ENCODE peak calls at places on chromosomes 1 and 21, in nine cellular contexts. B is fibroblast of lung, Z is OCI-LY7, F is aorta, S is body of pancreas, V is transverse colon, C is heart right ventricle, N is A549, E is right cardiac atrium. W is an unnamed sample. For H3K4me1, the result is how much of the 10 kb centered on the place peaks cover.

GRCh38 chr1:63773815-63774616 is at the start of gene ROR1:
- DNase-seq in Z (peak), E (peak), S (peak), V (peak), N (peak), C (peak), F (peak), B (peak), W (peak)

GRCh38 chr21:15749045-15749867 is 19.5 kb downstream of the USP25 start:
- DNase-seq in N (no peak), Z (no peak), V (no peak), E (no peak), B (peak), F (no peak), C (no peak), S (no peak), W (no peak)

GRCh38 chr1:216822480-216822879 is 99.3 kb upstream of the ESRRG start:
- DNase-seq in Z (no peak), B (no peak), F (no peak), V (no peak), C (no peak), S (no peak), N (no peak), E (no peak), W (no peak)

GRCh38 chr1:175207971-175208370 is 15.4 kb upstream of the KIAA0040 start:
- DNase-seq in N (no peak), Z (no peak), S (no peak), C (no peak), B (no peak), F (no peak), E (no peak), V (no peak), W (no peak)

GRCh38 chr1:21913258-21913657 is 23.9 kb downstream of the HSPG2 start:
- DNase-seq in F (no peak), S (no peak), V (no peak), N (no peak), E (peak), Z (no peak), C (no peak), B (no peak), W (no peak)

GRCh38 chr1:70517444-70517843 is 106.4 kb downstream of the CTH start:
- DNase-seq in N (no peak), S (no peak), B (no peak), C (no peak), E (no peak), V (no peak), Z (no peak), F (no peak), W (no peak)

GRCh38 chr1:53294557-53294956 is 33.3 kb downstream of the LRP8 start:
- DNase-seq in E (no peak), B (no peak), Z (no peak), F (no peak), C (no peak), N (no peak), V (no peak), S (no peak), W (no peak)

GRCh38 chr1:200253774-200254495 is 155.9 kb downstream of the ZNF281 start:
- DNase-seq in V (no peak), S (no peak), Z (peak), F (no peak), N (no peak), C (no peak), E (no peak), B (no peak), W (no peak)

GRCh38 chr21:41613421-41613998 is 105.6 kb upstream of the TMPRSS2 start:
- DNase-seq in E (no peak), N (no peak), V (no peak), Z (no peak), F (no peak), S (no peak), B (no peak), C (no peak), W (no peak)

GRCh38 chr21:42463861-42464515 is 32.0 kb downstream of the RSPH1 start:
- DNase-seq in C (no peak), V (peak), B (peak), S (peak), E (no peak), F (no peak), N (no peak), Z (peak), W (peak)

GRCh38 chr1:32873484-32873883 is 2.8 kb upstream of the FNDC5 start:
- DNase-seq in N (no peak), Z (no peak), V (no peak), F (peak), S (no peak), B (no peak), E (no peak), C (no peak), W (no peak)

GRCh38 chr1:11046270-11046566 is 821 bp downstream of the MASP2 start:
- DNase-seq in Z (no peak), E (no peak), C (no peak), F (peak), B (no peak), N (no peak), V (no peak), S (no peak), W (no peak)

GRCh38 chr21:15592271-15592860 is 137.4 kb upstream of the USP25 start:
- DNase-seq in S (no peak), Z (peak), F (no peak), V (no peak), E (no peak), N (peak), B (peak), C (no peak), W (peak)

GRCh38 chr1:112196731-112197130 is 199.3 kb upstream of the CTTNBP2NL start:
- DNase-seq in S (no peak), V (no peak), F (no peak), Z (no peak), N (no peak), B (no peak), C (no peak), E (no peak), W (no peak)

GRCh38 chr1:14017531-14017961 is 317.6 kb downstream of the PRDM2 start:
- DNase-seq in C (no peak), B (no peak), Z (no peak), F (no peak), S (peak), E (no peak), V (peak), N (no peak), W (no peak)

GRCh38 chr1:70143052-70143659 is 62.2 kb downstream of the LRRC40 start:
- DNase-seq in C (no peak), S (no peak), Z (no peak), N (no peak), F (no peak), V (no peak), E (no peak), B (peak), W (no peak)

GRCh38 chr1:150321826-150322166 is 463 bp downstream of the PRPF3 start:
- DNase-seq in V (no peak), Z (peak), C (no peak), E (no peak), B (no peak), F (no peak), N (no peak), S (no peak), W (no peak)

GRCh38 chr1:118294817-118295486 is 109.9 kb upstream of the SPAG17 start:
- DNase-seq in V (no peak), N (no peak), B (no peak), F (no peak), S (no peak), C (no peak), Z (no peak), E (no peak), W (no peak)

GRCh38 chr1:14939527-14940284 is 213.8 kb upstream of the TMEM51 start:
- DNase-seq in C (no peak), V (no peak), N (no peak), F (no peak), Z (no peak), E (no peak), B (peak), S (no peak), W (no peak)

GRCh38 chr21:28518620-28519019 is 474.1 kb downstream of the LTN1 start:
- DNase-seq in F (no peak), S (no peak), E (no peak), N (no peak), C (no peak), V (no peak), B (no peak), Z (no peak), W (no peak)

GRCh38 chr1:119288751-119289150 is 79.8 kb upstream of the HAO2 start:
- DNase-seq in S (no peak), N (no peak), Z (no peak), F (no peak), B (no peak), C (no peak), V (no peak), E (no peak), W (no peak)

GRCh38 chr1:227299238-227299637 is 19.1 kb downstream of the CDC42BPA start:
- DNase-seq in S (no peak), B (peak), Z (no peak), C (no peak), F (no peak), N (no peak), E (no peak), V (no peak), W (no peak)

GRCh38 chr1:94079991-94080388 is 41.0 kb downstream of the ABCA4 start:
- DNase-seq in B (no peak), E (no peak), F (no peak), S (no peak), V (no peak), C (no peak), Z (no peak), N (no peak), W (no peak)

GRCh38 chr1:20634065-20634593 is 871 bp downstream of the PINK1 start:
- DNase-seq in F (no peak), S (no peak), B (no peak), C (no peak), E (no peak), Z (peak), V (no peak), N (no peak), W (peak)

GRCh38 chr1:151443846-151444790 is 15.2 kb downstream of the POGZ start:
- DNase-seq in V (peak), B (peak), Z (peak), C (no peak), S (peak), N (peak), E (peak), F (no peak), W (no peak)

GRCh38 chr1:50278352-50278878 is 144.8 kb downstream of the DMRTA2 start:
- DNase-seq in V (no peak), Z (no peak), S (no peak), C (no peak), F (no peak), B (no peak), E (no peak), N (no peak), W (no peak)

GRCh38 chr1:167433884-167434283 is 84.4 kb downstream of the CD247 start:
- DNase-seq in C (no peak), S (no peak), V (no peak), E (no peak), F (no peak), Z (no peak), B (no peak), N (no peak), W (no peak)

GRCh38 chr1:78171736-78172590 is 126.2 kb downstream of the GIPC2 start:
- DNase-seq in E (no peak), S (no peak), F (no peak), Z (no peak), V (no peak), C (no peak), N (no peak), B (peak), W (no peak)

GRCh38 chr1:99691175-99691574 is 45.3 kb downstream of the PALMD start:
- DNase-seq in E (no peak), B (no peak), V (no peak), Z (no peak), S (no peak), N (no peak), F (no peak), C (no peak), W (no peak)

GRCh38 chr1:2821970-2822620 is 20.6 kb upstream of the TTC34 start:
- DNase-seq in B (no peak), F (peak), Z (peak), V (peak), S (peak), N (peak), C (peak), E (peak), W (peak)

GRCh38 chr1:203173156-203173555 is 2.5 kb downstream of the MYBPH start:
- DNase-seq in F (peak), V (no peak), Z (no peak), N (no peak), E (no peak), B (no peak), C (no peak), S (no peak), W (no peak)

GRCh38 chr1:11501491-11501897 is 22.5 kb downstream of the DISP3 start:
- DNase-seq in E (peak), C (peak), S (no peak), B (no peak), Z (no peak), V (no peak), N (no peak), F (no peak), W (no peak)

GRCh38 chr1:21234779-21235178 is 55.5 kb downstream of the ECE1 start:
- DNase-seq in S (no peak), B (no peak), F (no peak), Z (no peak), N (no peak), C (no peak), E (no peak), V (no peak), W (no peak)

GRCh38 chr1:38037481-38037939 is 9.1 kb downstream of the POU3F1 start:
- DNase-seq in S (no peak), B (no peak), V (no peak), N (peak), Z (peak), F (no peak), E (no peak), C (no peak), W (no peak)

GRCh38 chr1:28115267-28115666 is 26.9 kb upstream of the EYA3 start:
- DNase-seq in S (no peak), E (no peak), B (peak), Z (no peak), N (no peak), V (peak), C (no peak), F (no peak), W (peak)

DNA sequence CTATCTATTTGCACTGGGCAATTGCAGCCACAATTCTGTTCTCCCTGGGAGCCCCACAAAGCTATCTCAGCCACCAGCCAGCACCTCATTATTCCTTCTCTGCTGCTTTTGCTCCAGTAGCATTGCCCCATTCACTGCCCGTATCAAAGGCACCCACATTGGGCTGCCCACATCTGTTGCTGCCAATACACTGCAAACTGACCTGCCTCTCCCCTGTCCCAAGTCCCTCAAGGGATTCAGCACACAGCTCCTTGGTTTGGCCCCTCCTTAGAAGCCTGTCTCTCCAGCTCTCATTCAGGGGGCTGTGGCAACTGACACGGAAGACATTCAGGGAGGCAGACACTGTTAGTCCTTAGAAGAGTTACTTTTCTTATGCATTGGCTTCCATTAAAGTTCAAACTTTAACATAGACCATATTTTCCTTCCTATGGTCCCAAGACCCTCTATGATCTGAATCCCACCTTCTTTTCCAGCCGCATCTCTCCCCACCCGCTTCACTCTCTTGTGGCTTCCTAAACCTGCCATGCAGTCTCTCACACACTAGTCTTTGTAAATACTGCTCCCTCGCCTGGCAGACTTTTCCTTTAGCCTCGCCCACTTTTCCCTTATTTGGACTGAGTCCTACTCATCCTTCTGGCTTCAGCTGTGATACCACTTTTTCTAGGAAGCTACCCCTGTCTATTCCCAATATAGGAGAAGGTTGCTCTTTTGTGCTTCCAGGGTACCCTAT is 19.3 kb upstream of the KLHDC8A start:
- DNase-seq in F (no peak), V (peak), E (no peak), B (peak), N (peak), S (no peak), C (no peak), Z (no peak), W (peak)
- H3K4me1 ChIP-seq in F (under half), V (under half), E (under half), B (under half), N (under half), S (under half), C (under half), Z (under half), W (under half)

GRCh38 chr1:16978589-16979474 is 1.6 kb downstream of the MFAP2 start:
- DNase-seq in Z (no peak), N (no peak), E (peak), S (no peak), B (peak), V (peak), C (peak), F (peak), W (peak)

GRCh38 chr1:16978139-16978538 is 2.3 kb downstream of the MFAP2 start:
- DNase-seq in C (no peak), B (no peak), Z (no peak), V (no peak), F (no peak), S (no peak), E (no peak), N (no peak), W (no peak)

GRCh38 chr1:16976966-16977365 is 3.5 kb downstream of the MFAP2 start:
- DNase-seq in V (no peak), Z (no peak), B (no peak), F (no peak), C (no peak), S (no peak), E (no peak), N (no peak), W (no peak)

GRCh38 chr1:16975838-16976237 is 4.6 kb downstream of the MFAP2 start:
- DNase-seq in F (no peak), Z (no peak), C (no peak), S (no peak), B (no peak), V (no peak), E (no peak), N (no peak), W (no peak)

DNA sequence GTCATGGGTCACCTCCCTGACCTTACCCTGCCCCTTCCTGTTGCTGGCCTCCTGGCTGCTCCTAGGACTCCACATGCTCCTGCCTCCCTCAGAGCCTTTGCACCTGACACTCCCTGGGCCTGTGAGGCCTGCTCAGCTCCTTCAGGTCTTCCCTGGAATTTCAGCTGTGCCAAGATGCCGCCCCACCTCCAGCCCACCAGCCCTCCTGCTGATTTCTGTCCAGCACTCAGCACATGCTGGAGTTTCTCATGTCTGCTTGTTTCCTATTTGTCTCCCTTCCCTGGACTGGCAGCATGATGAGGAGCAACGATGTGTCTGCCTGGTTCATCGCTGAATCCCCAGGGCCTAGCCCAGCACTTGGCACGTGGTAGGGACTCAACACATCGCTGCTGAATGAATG is 3.0 kb downstream of the MFAP2 start:
- DNase-seq in Z (no peak), B (no peak), N (no peak), E (no peak), C (no peak), S (no peak), F (no peak), V (no peak), W (no peak)
- H3K4me1 ChIP-seq in Z (under half), B (under half), N (under half), E (under half), C (under half), S (under half), F (under half), V (under half), W (under half)

GRCh38 chr1:244450597-244451538 is 841 bp downstream of the ADSS2 start:
- DNase-seq in E (peak), C (peak), Z (peak), V (peak), F (peak), S (peak), B (peak), N (peak), W (peak)
- H3K4me1 ChIP-seq in E (under half), C (under half), Z (under half), V (under half), F (under half), S (under half), B (under half), N (under half), W (under half)

DNA sequence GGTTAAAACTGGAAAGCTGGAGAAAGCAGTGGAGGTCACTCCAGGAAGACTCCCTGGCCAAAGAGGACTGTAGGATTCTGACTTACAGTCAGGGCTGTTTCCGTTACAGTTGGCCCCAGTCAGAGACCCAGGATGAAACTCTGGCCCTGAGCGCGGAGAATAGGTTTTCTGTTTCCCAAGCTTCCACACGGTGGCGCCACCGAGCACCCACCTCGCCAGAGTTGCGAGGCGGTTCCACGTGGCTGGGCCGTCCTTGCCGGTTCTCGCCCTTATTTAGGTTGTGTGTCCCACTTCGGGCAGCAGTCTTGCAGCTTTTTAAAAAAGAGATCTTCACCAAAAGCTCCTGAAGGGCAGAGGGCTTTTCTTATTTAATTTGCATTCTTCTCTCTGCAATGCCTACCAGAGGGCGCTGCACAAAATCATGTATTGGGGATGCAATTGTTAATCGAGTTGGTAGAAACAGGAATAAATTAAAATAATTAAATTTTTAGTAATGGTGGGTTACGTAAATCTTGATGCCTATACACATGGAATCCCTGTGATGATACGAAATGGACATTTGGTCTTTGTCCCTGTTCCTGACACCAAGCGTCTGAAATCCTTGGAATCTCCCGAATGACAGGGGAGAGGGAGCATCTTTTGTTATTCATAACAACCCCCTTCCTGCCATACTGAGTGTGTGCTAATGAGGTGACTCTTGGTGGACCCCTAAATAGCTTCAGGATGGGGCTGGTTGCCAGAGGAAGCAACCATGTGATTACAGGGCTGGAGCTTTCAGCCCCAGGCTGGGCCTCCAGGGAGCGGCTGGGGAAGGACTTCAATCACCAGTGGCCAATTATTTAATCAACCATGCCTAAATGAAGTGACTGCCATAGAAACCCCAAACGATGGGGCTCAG is 5.5 kb upstream of the S100A7 start:
- DNase-seq in C (peak), F (peak), B (peak), E (peak), V (peak), S (peak), Z (peak), N (peak), W (no peak)
- H3K4me1 ChIP-seq in C (under half), F (under half), B (under half), E (under half), V (under half), S (under half), Z (under half), N (under half), W (under half)

DNA sequence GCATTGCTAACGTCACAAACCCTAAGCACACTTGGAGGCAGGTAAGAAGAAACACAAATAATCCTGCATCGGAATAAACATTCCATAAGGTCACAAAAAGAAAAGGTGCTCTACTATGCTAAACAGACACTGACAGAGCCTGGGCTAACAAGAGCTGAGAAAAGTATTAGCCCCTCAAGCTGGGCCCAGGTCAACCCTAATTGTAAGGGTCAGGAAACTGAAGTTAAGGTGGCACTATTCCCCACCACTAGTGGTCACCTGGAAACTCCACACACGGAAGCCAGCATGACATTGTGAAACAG is 1.3 kb downstream of the PTTG1IP start:
- DNase-seq in E (no peak), Z (peak), C (no peak), V (no peak), S (no peak), N (no peak), B (no peak), F (no peak), W (no peak)
- H3K4me1 ChIP-seq in E (under half), Z (under half), C (half or more), V (half or more), S (half or more), N (half or more), B (under half), F (under half), W (under half)

GRCh38 chr1:204262506-204263239 is 48.9 kb upstream of the GOLT1A start:
- DNase-seq in N (no peak), C (no peak), B (no peak), F (no peak), E (no peak), V (no peak), Z (no peak), S (no peak), W (no peak)
- H3K4me1 ChIP-seq in N (under half), C (under half), B (under half), F (under half), E (under half), V (under half), Z (under half), S (under half), W (under half)

W was measured in mucosa of descending colon.